ENCODE peak calls at places on chromosomes 16 and 17, in five cellular contexts. B is stomach; Y is stimulated activated CD8-positive, alpha-beta memory T cell treated with anti-CD3 and anti-CD28 coated beads, Interleukin-4, amount 100 ng/mL, for 4 hours; C is AG20443; R is RPMI7951. M is an unnamed sample.
A peak's percentile ranks its signal among the peaks of the same experiment; 100 is the strongest.

GRCh38 chr16:31243734-31244670 is 15.8 kb upstream of the ITGAM start:
- DNase-seq in B (no peak), R (no peak), Y (no peak), C (no peak), M (no peak)

GRCh38 chr17:72301887-72302286 is 181.1 kb downstream of the SOX9 start:
- DNase-seq in R (no peak), C (no peak), B (no peak), Y (no peak), M (no peak)

GRCh38 chr17:36848008-36848902 is 89.0 kb upstream of the LHX1 start:
- DNase-seq in C (no peak), R (no peak), Y (no peak), B (no peak), M (no peak)

GRCh38 chr17:16975266-16975651 is 3.3 kb upstream of the TNFRSF13B start:
- DNase-seq in B (no peak), R (no peak), Y (no peak), C (no peak), M (no peak)

GRCh38 chr17:32253117-32253611 is 12.5 kb upstream of the RHBDL3 start:
- DNase-seq in R (peak; percentile 68), B (peak; percentile 87), C (peak; percentile 90), Y (peak; percentile 19), M (no peak)

GRCh38 chr17:39166437-39167335 is 725 bp upstream of the ARL5C start:
- DNase-seq in B (no peak), C (no peak), Y (no peak), R (no peak), M (no peak)

GRCh38 chr16:49799172-49799571 is 56.7 kb downstream of the ZNF423 start:
- DNase-seq in Y (no peak), B (no peak), C (no peak), R (no peak), M (no peak)

GRCh38 chr17:81563861-81564586 is 11.9 kb upstream of the FAAP100 start:
- DNase-seq in R (no peak), Y (no peak), C (no peak), B (no peak), M (no peak)

GRCh38 chr17:31112001-31112661 is 17.4 kb downstream of the NF1 start:
- DNase-seq in B (no peak), R (peak; percentile 56), Y (no peak), C (no peak), M (no peak)

GRCh38 chr17:45316271-45317112 is at the start of gene MAP3K14:
- DNase-seq in Y (peak; percentile 33), B (peak; percentile 75), C (peak; percentile 82), R (peak; percentile 76), M (no peak)

GRCh38 chr17:1996243-1997145 is 28.6 kb downstream of the RTN4RL1 start:
- DNase-seq in C (no peak), B (no peak), Y (no peak), R (no peak), M (no peak)

GRCh38 chr16:82137819-82138177 is 32.2 kb downstream of the MPHOSPH6 start:
- DNase-seq in R (no peak), C (no peak), Y (no peak), B (no peak), M (no peak)

GRCh38 chr16:50304467-50305440 is 38.4 kb downstream of the ADCY7 start:
- DNase-seq in Y (no peak), B (no peak), C (no peak), R (no peak), M (no peak)

GRCh38 chr16:30418350-30419181 is 11.2 kb downstream of the ZNF771 start:
- DNase-seq in C (no peak), R (no peak), Y (no peak), B (no peak), M (no peak)

GRCh38 chr16:30694926-30695678 is 3.9 kb upstream of the SRCAP start:
- DNase-seq in B (no peak), C (no peak), R (no peak), Y (no peak), M (no peak)

GRCh38 chr17:48228720-48229119 is 121.2 kb downstream of the SNX11 start:
- DNase-seq in Y (no peak), B (no peak), C (no peak), R (no peak), M (no peak)

GRCh38 chr16:78523212-78523995 is 423.9 kb downstream of the WWOX start:
- DNase-seq in Y (no peak), C (no peak), B (no peak), R (no peak), M (no peak)

GRCh38 chr17:2691069-2691871 is 20.3 kb downstream of the CLUH start:
- DNase-seq in Y (no peak), R (no peak), B (no peak), C (no peak), M (no peak)

M was measured in NT2/D1.